ENCODE peak calls at places on chromosomes 6 and 20, in nine cellular contexts. E is prostate gland, X is lower lobe of right lung, P is heart right ventricle, R is iPS DF 6.9, I is PC-3, Y is SJSA1, T is psoas muscle, A is ovary. U is an unnamed sample. For H3K27me3 and H3K36me3, the result is how much of the 10 kb centered on the place peaks cover.

GRCh38 chr6:73460044-73460443 is 1.5 kb upstream of the MTO1 start:
- DNase-seq in E (no peak), X (no peak), P (no peak), R (no peak), I (no peak), Y (no peak), T (no peak), A (no peak), U (no peak)

GRCh38 chr20:40741507-40742106 is 52.6 kb upstream of the MAFB start:
- DNase-seq in E (peak), X (no peak), P (peak), R (peak), I (peak), Y (no peak), T (no peak), A (no peak), U (peak)

GRCh38 chr6:20911826-20912225 is 377.6 kb downstream of the CDKAL1 start:
- DNase-seq in E (no peak), X (no peak), P (no peak), R (no peak), I (no peak), Y (no peak), T (no peak), A (no peak), U (no peak)

GRCh38 chr20:19403549-19403948 is 191.1 kb downstream of the SLC24A3 start:
- DNase-seq in E (no peak), X (no peak), P (no peak), R (no peak), I (no peak), Y (no peak), T (no peak), A (no peak), U (no peak)

GRCh38 chr6:165766457-165766856 is 103.4 kb upstream of the PDE10A start:
- DNase-seq in E (no peak), X (no peak), P (no peak), R (no peak), I (peak), Y (no peak), T (no peak), A (no peak), U (peak)

GRCh38 chr6:27059621-27060425 is 187.7 kb upstream of the PRSS16 start:
- DNase-seq in E (no peak), X (no peak), P (no peak), R (no peak), I (no peak), Y (no peak), T (no peak), A (no peak), U (peak)

GRCh38 chr6:9172096-9172495 is 736.8 kb upstream of the SLC35B3 start:
- DNase-seq in E (no peak), X (no peak), P (no peak), R (no peak), I (no peak), Y (no peak), T (no peak), A (no peak), U (no peak)

GRCh38 chr6:43803783-43804549 is 34.0 kb downstream of the VEGFA start:
- DNase-seq in E (no peak), X (no peak), P (no peak), R (no peak), I (peak), Y (no peak), T (no peak), A (no peak), U (no peak)

GRCh38 chr6:137013738-137014602 is 30.8 kb downstream of the IL20RA start:
- DNase-seq in E (no peak), X (no peak), P (no peak), R (no peak), I (peak), Y (no peak), T (no peak), A (peak), U (peak)

GRCh38 chr6:3175742-3176321 is 18.5 kb upstream of the TUBB2A start:
- DNase-seq in E (no peak), X (no peak), P (no peak), R (no peak), I (peak), Y (no peak), T (no peak), A (no peak), U (no peak)

GRCh38 chr6:90123796-90124195 is 172.8 kb downstream of the BACH2 start:
- DNase-seq in E (no peak), X (no peak), P (no peak), R (no peak), I (no peak), Y (no peak), T (no peak), A (no peak), U (no peak)

GRCh38 chr6:16392010-16392409 is 153.6 kb downstream of the GMPR start:
- DNase-seq in E (no peak), X (no peak), P (no peak), R (no peak), I (no peak), Y (no peak), T (no peak), A (no peak), U (peak)

GRCh38 chr6:90168693-90169131 is 127.9 kb downstream of the BACH2 start:
- DNase-seq in E (no peak), X (no peak), P (no peak), R (no peak), I (peak), Y (no peak), T (no peak), A (no peak), U (no peak)

GRCh38 chr6:149716584-149716983 is 1.3 kb downstream of the LATS1 start:
- DNase-seq in E (no peak), X (no peak), P (no peak), R (no peak), I (peak), Y (no peak), T (no peak), A (no peak), U (no peak)

GRCh38 chr6:72461144-72461543 is 160.7 kb upstream of the KCNQ5 start:
- DNase-seq in E (no peak), X (no peak), P (no peak), R (no peak), I (no peak), Y (no peak), T (no peak), A (no peak), U (no peak)

GRCh38 chr20:45341939-45342862 is 6.0 kb downstream of the SDC4 start:
- DNase-seq in E (peak), X (peak), P (peak), R (peak), I (peak), Y (no peak), T (peak), A (peak), U (no peak)

GRCh38 chr6:163302747-163303146 is 111.8 kb upstream of the QKI start:
- DNase-seq in E (no peak), X (no peak), P (no peak), R (no peak), I (no peak), Y (no peak), T (no peak), A (no peak), U (no peak)

GRCh38 chr6:119426619-119427018 is 77.1 kb upstream of the MAN1A1 start:
- DNase-seq in E (no peak), X (no peak), P (no peak), R (no peak), I (peak), Y (no peak), T (no peak), A (no peak), U (peak)

GRCh38 chr6:33008944-33009861 is at the start of gene HLA-DOA:
- DNase-seq in E (no peak), X (no peak), P (no peak), R (peak), I (no peak), Y (no peak), T (no peak), A (no peak), U (peak)

GRCh38 chr6:90136176-90136575 is 160.5 kb downstream of the BACH2 start:
- DNase-seq in E (no peak), X (no peak), P (no peak), R (no peak), I (no peak), Y (no peak), T (no peak), A (no peak), U (no peak)

GRCh38 chr6:40307712-40308111 is 279.5 kb downstream of the LRFN2 start:
- DNase-seq in E (no peak), X (no peak), P (no peak), R (no peak), I (peak), Y (no peak), T (no peak), A (no peak), U (no peak)

GRCh38 chr6:13397359-13398080 is 69.2 kb upstream of the TBC1D7 start:
- DNase-seq in E (no peak), X (peak), P (no peak), R (no peak), I (no peak), Y (no peak), T (no peak), A (no peak), U (no peak)

GRCh38 chr6:21996425-21997207 is 300.2 kb downstream of the PRL start:
- DNase-seq in E (no peak), X (no peak), P (no peak), R (no peak), I (no peak), Y (no peak), T (no peak), A (no peak), U (no peak)

GRCh38 chr6:125780540-125781306 is 10.0 kb upstream of the NCOA7 start:
- DNase-seq in E (peak), X (peak), P (peak), R (no peak), I (peak), Y (peak), T (peak), A (peak), U (peak)

GRCh38 chr6:144725731-144726522 is 440.8 kb downstream of the UTRN start:
- DNase-seq in E (peak), X (no peak), P (no peak), R (no peak), I (peak), Y (no peak), T (no peak), A (no peak), U (no peak)

GRCh38 chr6:73519943-73520687 is 717 bp downstream of the EEF1A1 start:
- DNase-seq in E (peak), X (peak), P (peak), R (no peak), I (peak), Y (peak), T (peak), A (peak), U (peak)

GRCh38 chr20:25042531-25043498 is 15.1 kb downstream of the ACSS1 start:
- DNase-seq in E (no peak), X (peak), P (peak), R (no peak), I (no peak), Y (no peak), T (peak), A (no peak), U (no peak)

GRCh38 chr6:46472243-46472642 is 19.0 kb downstream of the RCAN2 start:
- DNase-seq in E (no peak), X (no peak), P (no peak), R (no peak), I (no peak), Y (no peak), T (no peak), A (no peak), U (no peak)

GRCh38 chr6:113645986-113646385 is 211.2 kb upstream of the MARCKS start:
- DNase-seq in E (no peak), X (no peak), P (no peak), R (no peak), I (no peak), Y (no peak), T (no peak), A (no peak), U (no peak)

GRCh38 chr6:87118054-87118453 is 23.1 kb upstream of the CGA start:
- DNase-seq in E (no peak), X (no peak), P (no peak), R (no peak), I (peak), Y (no peak), T (no peak), A (no peak), U (no peak)

GRCh38 chr6:22071655-22072054 is 225.2 kb downstream of the PRL start:
- DNase-seq in E (peak), X (no peak), P (no peak), R (no peak), I (no peak), Y (no peak), T (no peak), A (peak), U (peak)

GRCh38 chr6:159908535-159908934 is 17.7 kb downstream of the MAS1 start:
- DNase-seq in E (no peak), X (no peak), P (no peak), R (no peak), I (no peak), Y (no peak), T (no peak), A (no peak), U (no peak)

GRCh38 chr6:2231438-2231837 is 14.0 kb downstream of the GMDS start:
- DNase-seq in E (no peak), X (no peak), P (no peak), R (no peak), I (peak), Y (no peak), T (no peak), A (no peak), U (no peak)

GRCh38 chr20:60453847-60454246 is 495.6 kb downstream of the CDH26 start:
- DNase-seq in E (no peak), X (no peak), P (no peak), R (peak), I (no peak), Y (no peak), T (no peak), A (no peak), U (no peak)

GRCh38 chr20:6074145-6074561 is 20.3 kb upstream of the LRRN4 start:
- DNase-seq in E (no peak), X (no peak), P (no peak), R (no peak), I (peak), Y (no peak), T (no peak), A (no peak), U (no peak)

GRCh38 chr20:10551732-10552724 is 116.9 kb downstream of the SLX4IP start:
- DNase-seq in E (no peak), X (no peak), P (no peak), R (no peak), I (no peak), Y (no peak), T (no peak), A (no peak), U (no peak)

GRCh38 chr6:48184644-48185043 is 73.6 kb upstream of the PTCHD4 start:
- DNase-seq in E (no peak), X (no peak), P (no peak), R (no peak), I (peak), Y (no peak), T (no peak), A (no peak), U (no peak)

GRCh38 chr6:2021713-2022125 is 223.7 kb downstream of the GMDS start:
- DNase-seq in E (peak), X (peak), P (peak), R (no peak), I (peak), Y (peak), T (peak), A (peak), U (peak)

DNA sequence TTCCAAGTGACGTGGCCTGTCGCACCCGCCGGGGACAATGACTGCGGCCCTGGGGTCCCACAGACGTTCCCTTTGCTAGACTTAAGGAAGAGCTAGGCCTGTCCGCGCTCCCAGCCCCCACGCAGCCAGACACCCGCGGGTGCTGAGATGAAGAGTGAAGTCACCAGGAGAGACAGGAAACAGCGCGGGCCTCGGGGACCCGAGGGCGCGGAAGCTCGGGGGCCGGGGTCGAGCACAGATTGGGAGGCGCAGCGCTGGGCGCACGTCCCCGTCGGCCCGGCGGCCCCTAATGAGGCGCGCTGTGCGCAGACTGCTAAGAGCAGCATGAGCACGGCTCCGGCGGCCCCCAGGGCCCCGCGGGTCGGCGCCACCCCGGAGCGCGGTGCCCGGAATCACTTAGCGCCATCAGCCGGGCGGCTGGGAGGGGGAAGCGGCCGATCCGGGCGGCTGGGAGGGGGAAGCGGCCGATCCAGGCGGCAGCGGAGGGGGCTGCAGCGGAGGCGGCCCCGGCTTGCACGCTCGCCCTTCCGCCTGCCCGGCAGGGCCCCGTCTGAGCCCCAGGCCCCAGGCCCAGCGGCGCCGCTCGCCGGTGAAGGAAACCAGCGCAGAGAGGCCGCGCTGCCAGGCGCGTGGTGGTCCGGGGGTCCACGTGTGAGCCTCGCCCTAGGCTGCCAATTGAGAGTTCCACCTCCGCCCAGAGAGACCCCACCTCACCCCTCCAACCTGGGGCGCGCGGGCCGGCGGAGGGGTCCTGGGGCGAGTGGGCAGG is 8.3 kb upstream of the AVP start:
- DNase-seq in E (no peak), X (no peak), P (no peak), R (no peak), I (no peak), Y (no peak), T (no peak), A (no peak), U (no peak)
- H3K4me3 ChIP-seq in E (peak), X (peak), P (peak), R (peak), I (no peak), Y (no peak), T (peak), A (no peak), U (no peak)

DNA sequence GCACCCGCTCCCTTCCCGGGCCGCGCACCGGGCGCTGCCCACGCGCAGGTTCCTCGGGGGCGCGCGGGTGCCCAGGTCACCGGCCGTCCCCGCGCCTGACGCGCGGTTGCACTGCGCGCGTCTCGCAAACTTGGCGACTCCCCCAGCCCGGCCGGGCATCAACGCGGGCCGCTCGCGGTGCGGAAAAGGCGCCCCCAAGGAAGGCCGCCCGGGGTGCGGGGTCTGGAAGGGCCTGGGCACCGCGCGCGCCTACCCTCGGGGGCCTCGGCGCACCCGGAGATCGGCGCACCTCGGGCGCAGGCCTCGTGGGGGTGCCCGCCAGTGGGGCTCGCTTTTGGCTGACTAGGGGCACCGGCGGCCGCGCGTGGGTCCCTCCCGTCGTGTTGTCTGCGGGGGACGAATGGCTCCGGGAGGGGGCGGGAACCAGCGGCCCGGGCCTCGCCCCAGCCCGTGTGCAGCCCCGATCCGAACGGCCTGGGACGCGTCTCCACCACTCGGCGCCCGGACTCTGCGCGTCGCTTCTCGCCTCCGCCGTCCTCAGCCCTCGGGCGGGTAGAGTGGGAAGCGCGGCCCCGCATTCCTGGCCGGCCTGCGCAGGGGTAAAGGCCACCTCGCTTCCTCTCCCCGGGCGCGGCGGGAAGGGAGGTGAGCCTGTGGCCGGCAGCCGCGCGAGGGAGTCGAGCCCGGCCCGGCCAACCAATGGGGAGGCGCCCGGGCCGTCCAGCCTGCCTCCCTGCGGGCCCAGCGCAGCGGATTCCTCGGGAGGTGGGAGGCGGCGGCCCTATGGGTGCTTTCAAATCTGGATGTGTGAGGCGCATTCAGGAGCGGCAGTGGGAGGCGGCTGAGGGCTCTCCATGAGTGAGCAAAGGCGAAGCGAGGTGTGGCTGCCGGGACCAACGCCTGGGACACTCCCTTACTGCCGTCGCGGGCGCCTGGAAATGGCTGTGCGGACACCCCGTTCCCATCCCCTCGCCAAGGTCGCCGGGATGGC is 927 bp upstream of the ZBTB46 start:
- DNase-seq in E (no peak), X (no peak), P (peak), R (no peak), I (no peak), Y (no peak), T (no peak), A (peak), U (no peak)
- H3K27me3 ChIP-seq in E (under half), X (under half), P (half or more), R (under half), I (under half), Y (under half), T (under half), A (under half), U (under half)

GRCh38 chr20:63884506-63885263 is 10.2 kb upstream of the DNAJC5 start:
- DNase-seq in E (peak), X (no peak), P (peak), R (no peak), I (no peak), Y (no peak), T (peak), A (no peak), U (no peak)
- H3K36me3 ChIP-seq in E (under half), X (half or more), P (under half), R (under half), I (half or more), Y (half or more), T (half or more), A (under half), U (half or more)

DNA sequence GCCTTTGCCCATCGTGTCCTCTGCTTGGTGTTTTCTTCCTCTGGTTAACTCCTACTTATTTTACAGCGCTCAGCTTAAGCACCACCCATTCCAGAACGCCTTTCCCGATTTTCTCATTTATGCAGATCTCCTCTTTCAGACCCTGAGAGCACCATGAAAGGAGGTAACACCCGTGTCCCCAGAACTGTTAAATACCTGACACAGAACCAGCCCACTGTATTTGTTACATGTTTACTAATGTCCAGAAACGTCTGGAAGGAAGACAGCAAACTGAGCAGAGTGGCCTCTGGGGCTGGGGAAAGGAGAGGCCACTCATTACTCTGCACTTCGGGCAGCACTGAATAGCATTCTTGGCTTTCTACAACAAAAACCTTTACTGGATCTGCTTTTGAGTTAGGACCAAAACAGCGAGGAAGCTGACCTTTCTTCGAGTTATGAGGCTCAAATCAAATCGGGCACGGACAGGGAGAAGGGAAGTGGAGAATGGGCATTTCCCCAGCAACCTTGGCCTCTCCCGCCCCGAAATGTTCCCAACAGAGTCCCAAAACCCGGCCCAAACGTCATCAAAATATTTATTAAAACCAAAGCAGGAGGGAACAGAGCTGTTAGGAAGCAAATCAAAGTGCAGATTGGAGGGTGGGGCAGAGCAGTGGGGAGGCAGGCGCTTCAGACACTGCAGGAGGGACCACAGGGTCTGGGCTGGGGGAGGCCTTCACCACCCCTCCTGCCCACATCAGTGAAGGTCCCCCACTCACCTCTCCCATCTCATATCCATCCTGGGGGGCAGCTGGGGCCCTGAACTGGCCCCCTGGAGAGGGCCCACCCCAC is 1.1 kb upstream of the NECAB3 start:
- DNase-seq in E (no peak), X (no peak), P (no peak), R (no peak), I (no peak), Y (no peak), T (peak), A (peak), U (no peak)
- H3K4me3 ChIP-seq in E (peak), X (peak), P (peak), R (no peak), I (peak), Y (no peak), T (peak), A (peak), U (no peak)

U was measured in MG63.